ENCODE peak calls at places on chromosomes 5 and 9, in four cellular contexts. D is stomach, C is heart right ventricle, Q is lower leg skin. F is an unnamed sample.
A peak's percentile ranks its signal among the peaks of the same experiment; 100 is the strongest.

GRCh38 chr5:81838307-81838906 is 87.5 kb upstream of the SSBP2 start:
- DNase-seq in C (no peak), D (no peak), Q (no peak), F (no peak)

GRCh38 chr9:97900738-97901565 is 21.3 kb downstream of the TRMO start:
- DNase-seq in D (no peak), Q (no peak), C (no peak), F (no peak)

GRCh38 chr5:52378237-52378636 is 409.5 kb upstream of the ITGA1 start:
- DNase-seq in Q (no peak), D (no peak), C (no peak), F (no peak)

GRCh38 chr9:113600477-113600851 is 136.9 kb downstream of the RGS3 start:
- DNase-seq in Q (no peak), C (no peak), D (no peak), F (no peak)

GRCh38 chr5:154701181-154701580 is 54.0 kb upstream of the LARP1 start:
- DNase-seq in D (no peak), Q (no peak), C (no peak), F (no peak)

GRCh38 chr5:68046445-68046844 is 169.1 kb upstream of the PIK3R1 start:
- DNase-seq in D (no peak), Q (peak; percentile 71), C (no peak), F (no peak)

GRCh38 chr9:93133641-93134017 is 422 bp downstream of the NINJ1 start:
- DNase-seq in C (peak; percentile 81), D (peak; percentile 83), Q (no peak), F (no peak)

GRCh38 chr9:110088099-110088498 is 119.9 kb downstream of the C9orf152 start:
- DNase-seq in D (no peak), Q (no peak), C (no peak), F (peak; percentile 6)

GRCh38 chr9:18459958-18460584 is 13.9 kb upstream of the ADAMTSL1 start:
- DNase-seq in C (no peak), Q (peak; percentile 34), D (no peak), F (no peak)

GRCh38 chr5:54093081-54093492 is 217.3 kb downstream of the ARL15 start:
- DNase-seq in C (peak; percentile 8), D (no peak), Q (no peak), F (no peak)

GRCh38 chr5:110055301-110055700 is 365.6 kb downstream of the MAN2A1 start:
- DNase-seq in Q (no peak), C (no peak), D (no peak), F (no peak)

DNA sequence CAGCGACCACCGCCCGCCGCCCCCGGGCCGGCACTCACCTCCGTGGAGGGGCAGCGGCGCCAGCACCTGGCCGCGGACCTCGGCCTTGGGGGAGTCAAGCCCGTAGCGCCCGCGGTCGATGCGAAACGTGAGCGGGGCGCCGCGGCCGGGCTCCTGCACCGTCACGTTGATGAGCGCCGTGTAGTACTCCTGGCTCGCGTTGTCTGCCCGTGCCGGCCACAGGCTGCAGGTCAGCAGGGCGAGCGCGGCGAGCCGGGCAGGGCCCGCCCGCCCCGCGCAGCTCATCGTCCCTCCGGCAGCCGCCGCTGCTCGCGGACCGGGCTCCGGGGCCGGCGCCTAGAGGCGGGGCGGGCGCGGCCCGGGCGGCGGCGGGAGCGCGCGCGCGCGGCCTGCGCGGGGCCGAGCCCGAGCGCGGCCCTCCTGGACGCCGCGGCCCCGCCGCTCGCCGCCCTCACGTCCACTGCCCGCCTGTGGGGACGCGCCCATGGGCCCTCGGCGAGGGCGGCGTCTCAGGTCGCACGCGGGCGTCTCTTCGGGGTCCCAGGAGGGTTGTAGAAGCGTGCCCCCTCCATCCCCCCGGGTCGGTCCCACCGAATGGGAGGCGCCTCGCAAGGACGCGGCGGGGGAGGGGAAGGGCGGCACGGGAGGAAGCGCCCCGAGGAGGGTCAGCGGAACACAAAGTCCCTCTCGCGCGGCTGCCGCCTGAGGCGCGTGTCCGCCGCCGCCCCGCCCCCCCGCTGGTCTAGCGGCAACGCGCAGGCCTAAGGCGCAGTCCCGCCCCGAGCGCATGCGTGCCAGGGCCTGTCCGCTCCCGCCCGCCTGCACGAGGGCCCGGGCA is at the start of gene RNF130:
- DNase-seq in D (peak; percentile 95), C (peak; percentile 93), Q (peak; percentile 87), F (peak; percentile 98)
- TF ChIP-seq CTCF in D (no peak), C (no peak), Q (no peak), F (no peak)

GRCh38 chr5:141354900-141355469 is at the start of gene PCDHGA4:
- DNase-seq in Q (no peak), D (no peak), C (no peak), F (no peak)
- TF ChIP-seq CTCF in Q (no peak), D (no peak), C (peak; percentile 57), F (no peak)

GRCh38 chr5:165460911-165461310 is 1955.5 kb downstream of the MAT2B start:
- DNase-seq in C (no peak), D (no peak), Q (no peak), F (no peak)

GRCh38 chr5:165459232-165459631 is 1953.8 kb downstream of the MAT2B start:
- DNase-seq in C (no peak), D (no peak), Q (no peak), F (no peak)

DNA sequence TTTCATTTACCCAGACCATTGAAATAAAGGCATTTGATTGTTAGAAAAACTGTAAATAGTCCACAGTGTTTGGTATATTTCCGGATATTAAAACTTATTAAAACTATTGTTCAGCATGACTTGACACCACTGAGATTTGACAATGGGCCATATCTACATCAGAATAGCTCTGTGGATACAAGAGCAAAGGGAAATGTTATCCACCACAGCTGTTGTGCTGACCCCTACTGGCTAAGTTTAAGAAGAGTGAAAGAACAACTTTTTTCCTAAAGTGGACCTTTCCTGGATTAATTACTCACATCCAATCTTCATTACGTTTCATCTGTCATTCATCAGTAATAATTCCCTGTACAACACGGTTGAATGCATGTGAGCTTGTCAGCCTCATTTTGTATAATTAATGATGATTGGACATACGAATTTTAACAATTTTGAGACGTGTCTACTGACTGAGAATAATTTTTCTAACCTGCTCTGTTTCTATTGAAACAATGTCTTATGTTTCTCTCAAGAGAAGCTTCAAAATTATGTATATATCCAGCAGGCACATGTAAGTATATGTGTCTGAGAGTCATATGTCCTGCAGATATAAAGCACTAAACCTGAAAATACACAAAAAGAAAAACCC is 1952.5 kb downstream of the MAT2B start:
- DNase-seq in D (no peak), C (no peak), Q (no peak), F (no peak)
- TF ChIP-seq CTCF in D (peak; percentile 32), C (no peak), Q (no peak), F (peak; percentile 56)

GRCh38 chr5:310941-311434 is 10.5 kb upstream of the AHRR start:
- DNase-seq in Q (no peak), C (no peak), D (no peak), F (peak; percentile 67)

GRCh38 chr5:310516-310915 is 11.0 kb upstream of the AHRR start:
- DNase-seq in C (no peak), Q (no peak), D (no peak), F (peak; percentile 76)

GRCh38 chr5:307794-308579 is 13.5 kb upstream of the AHRR start:
- DNase-seq in C (no peak), D (peak; percentile 18), Q (no peak), F (no peak)

GRCh38 chr5:307306-307705 is 14.2 kb upstream of the AHRR start:
- DNase-seq in D (peak; percentile 17), C (no peak), Q (no peak), F (no peak)

GRCh38 chr5:308672-309271 is 12.7 kb upstream of the AHRR start:
- DNase-seq in D (peak; percentile 48), Q (no peak), C (no peak), F (no peak)
- TF ChIP-seq CTCF in D (no peak), Q (no peak), C (peak; percentile 12), F (no peak)

GRCh38 chr9:91948423-91949292 is 1.4 kb downstream of the ROR2 start:
- DNase-seq in Q (peak; percentile 24), C (no peak), D (peak; percentile 76), F (peak; percentile 87)
- TF ChIP-seq CTCF in Q (no peak), C (no peak), D (peak; percentile 38), F (peak; percentile 48)

GRCh38 chr9:122005597-122005996 is 87.5 kb downstream of the TTLL11 start:
- DNase-seq in D (no peak), Q (no peak), C (no peak), F (peak; percentile 69)
- TF ChIP-seq CTCF in D (no peak), Q (no peak), C (peak; percentile 22), F (peak; percentile 72)

DNA sequence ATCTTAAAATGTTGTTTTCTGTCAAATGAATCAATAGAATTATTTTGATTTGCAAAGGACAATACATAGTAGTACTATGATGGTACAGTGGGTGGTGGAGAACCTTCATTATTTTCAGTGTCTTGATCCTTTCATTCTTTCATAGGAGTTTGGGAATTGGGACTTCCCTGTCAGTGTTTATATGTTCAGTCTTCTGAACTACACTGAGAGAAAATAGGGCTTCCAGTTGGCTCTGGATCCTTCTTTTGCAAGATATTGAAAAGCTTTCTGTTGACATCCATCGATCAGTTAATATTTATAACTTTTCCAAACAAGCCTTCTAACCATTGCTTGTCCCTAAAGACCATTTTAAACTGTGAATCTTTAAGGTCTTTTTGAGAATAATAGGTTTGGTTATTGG is 94.7 kb downstream of the XRCC4 start:
- DNase-seq in Q (no peak), C (no peak), D (no peak), F (no peak)
- TF ChIP-seq CTCF in Q (no peak), C (no peak), D (no peak), F (no peak)

GRCh38 chr5:138408023-138408422 is 30.8 kb upstream of the REEP2 start:
- DNase-seq in D (peak; percentile 44), Q (no peak), C (no peak), F (no peak)
- TF ChIP-seq CTCF in D (no peak), Q (no peak), C (no peak), F (no peak)

GRCh38 chr9:101737165-101737704 is 1.2 kb downstream of the GRIN3A start:
- DNase-seq in Q (no peak), D (no peak), C (no peak), F (peak; percentile 83)

GRCh38 chr9:101736723-101737122 is 1.7 kb downstream of the GRIN3A start:
- DNase-seq in D (no peak), Q (no peak), C (peak; percentile 30), F (no peak)

GRCh38 chr9:101738566-101739183 is at the start of gene GRIN3A:
- DNase-seq in Q (no peak), C (peak; percentile 19), D (no peak), F (no peak)

GRCh38 chr9:101739311-101739710 is 864 bp upstream of the GRIN3A start:
- DNase-seq in C (no peak), Q (no peak), D (no peak), F (no peak)

DNA sequence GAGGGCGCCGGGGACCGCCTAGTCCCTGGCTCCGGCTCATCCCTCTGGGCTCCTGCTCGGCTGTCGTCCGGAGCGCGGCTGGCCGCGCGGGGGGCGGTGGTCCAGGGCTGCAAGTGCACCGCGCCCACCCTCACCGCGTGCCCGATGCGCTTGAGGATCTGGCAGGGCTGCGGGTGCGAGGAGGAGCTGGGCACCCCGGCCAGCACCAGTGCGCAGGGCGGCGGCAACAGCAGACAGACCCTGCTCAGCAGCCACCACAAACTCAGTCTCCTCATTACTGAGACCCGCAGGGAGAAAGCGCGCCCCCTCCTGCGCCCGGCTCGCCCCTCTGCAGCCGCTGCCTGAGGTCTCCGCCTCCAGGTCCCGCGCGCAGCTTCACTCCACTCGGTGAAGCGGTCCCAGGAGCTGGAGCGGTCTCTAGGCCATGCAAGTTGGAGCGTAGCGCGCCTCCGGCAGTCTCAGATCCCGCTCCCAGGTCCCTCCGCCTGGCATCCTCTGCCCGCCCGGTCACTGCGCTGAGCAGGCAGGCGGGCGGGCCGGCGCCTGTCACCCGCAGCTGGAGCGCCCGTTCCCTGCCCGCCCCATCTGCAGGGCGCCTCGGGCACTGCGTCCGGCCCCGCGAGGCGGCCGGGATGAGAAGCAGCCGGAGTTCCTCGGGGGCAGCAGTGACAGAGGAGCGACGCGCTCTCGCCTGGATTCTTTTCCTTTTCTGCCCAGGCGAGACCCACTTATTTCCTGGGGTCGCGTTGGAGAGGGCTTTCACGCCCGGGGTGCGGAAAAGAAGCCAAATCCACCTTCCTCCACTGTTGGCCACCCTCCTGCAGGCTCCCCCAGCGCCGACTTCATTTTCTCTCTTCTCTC is 512 bp downstream of the GRIN3A start:
- DNase-seq in C (no peak), Q (no peak), D (no peak), F (peak; percentile 81)
- TF ChIP-seq CTCF in C (no peak), Q (no peak), D (no peak), F (no peak)

GRCh38 chr9:119284118-119284517 is 85.1 kb downstream of the BRINP1 start:
- DNase-seq in D (no peak), Q (no peak), C (no peak), F (no peak)
- TF ChIP-seq CTCF in D (no peak), Q (no peak), C (no peak), F (peak; percentile 11)